ENCODE peak calls at places on chromosome 6, in five cellular contexts. T is CD4-positive, CD25-positive, alpha-beta regulatory T cell; K is NCI-H1048; A is fibroblast of pulmonary artery; P is stimulated activated CD4-positive, alpha-beta T cell treated with anti-CD3 and anti-CD28 coated beads, Interleukin-1b, Interleukin-23, amount 100 ng/mL, for 24 hours. I is an unnamed sample.

GRCh38 chr6:90241229-90241873 is 55.3 kb downstream of the BACH2 start:
- DNase-seq in T (no peak), K (no peak), A (no peak), P (no peak), I (no peak)

GRCh38 chr6:154598403-154598802 is 87.9 kb upstream of the CNKSR3 start:
- DNase-seq in T (no peak), K (no peak), A (no peak), P (no peak), I (no peak)

GRCh38 chr6:15464211-15464725 is 198.6 kb downstream of the DTNBP1 start:
- DNase-seq in T (peak), K (no peak), A (no peak), P (peak), I (peak)

GRCh38 chr6:34536251-34536958 is 19.7 kb downstream of the SPDEF start:
- DNase-seq in T (no peak), K (no peak), A (no peak), P (no peak), I (no peak)

GRCh38 chr6:43278524-43279078 is 19.5 kb upstream of the SLC22A7 start:
- DNase-seq in T (no peak), K (no peak), A (no peak), P (no peak), I (no peak)

GRCh38 chr6:154515808-154516207 is 5.3 kb upstream of the CNKSR3 start:
- DNase-seq in T (no peak), K (no peak), A (peak), P (no peak), I (no peak)

GRCh38 chr6:32637219-32637880 is at the start of gene HLA-DQA1:
- DNase-seq in T (peak), K (no peak), A (no peak), P (no peak), I (no peak)

GRCh38 chr6:148462203-148462602 is 119.6 kb downstream of the SASH1 start:
- DNase-seq in T (no peak), K (no peak), A (peak), P (no peak), I (no peak)

GRCh38 chr6:111417181-111417585 is 65.8 kb downstream of the REV3L start:
- DNase-seq in T (no peak), K (no peak), A (peak), P (no peak), I (no peak)

GRCh38 chr6:18053071-18053475 is 65.6 kb upstream of the KIF13A start:
- DNase-seq in T (no peak), K (no peak), A (peak), P (no peak), I (no peak)

GRCh38 chr6:21390537-21391213 is 202.9 kb upstream of the SOX4 start:
- DNase-seq in T (no peak), K (no peak), A (no peak), P (no peak), I (no peak)

GRCh38 chr6:133218831-133219230 is 22.3 kb upstream of the EYA4 start:
- DNase-seq in T (no peak), K (no peak), A (no peak), P (no peak), I (no peak)

GRCh38 chr6:12009904-12010634 is 2.0 kb upstream of the HIVEP1 start:
- DNase-seq in T (no peak), K (no peak), A (peak), P (no peak), I (no peak)

GRCh38 chr6:101534386-101534785 is 140.9 kb downstream of the GRIK2 start:
- DNase-seq in T (no peak), K (no peak), A (peak), P (no peak), I (no peak)

GRCh38 chr6:133948472-133948871 is 4.6 kb upstream of the TBPL1 start:
- DNase-seq in T (no peak), K (no peak), A (no peak), P (no peak), I (no peak)

GRCh38 chr6:3920321-3920720 is 71.1 kb downstream of the FAM50B start:
- DNase-seq in T (no peak), K (no peak), A (no peak), P (no peak), I (no peak)